ENCODE peak calls at places on chromosomes 13 and 19, in ten cellular contexts. H, W, J, M, G, R, N, Z, U and P are unnamed samples.
A peak's percentile ranks its signal among the peaks of the same experiment; 100 is the strongest.

GRCh38 chr13:40399756-40400155 is 266.7 kb downstream of the FOXO1 start:
- DNase-seq in H (no peak), W (no peak), J (no peak), M (no peak), G (no peak), R (no peak), N (peak; percentile 25), Z (no peak), U (no peak), P (no peak)

GRCh38 chr19:923551-924211 is 2.2 kb upstream of the ARID3A start:
- DNase-seq in H (no peak), W (peak; percentile 68), J (no peak), M (no peak), G (no peak), R (no peak), N (no peak), Z (no peak), U (no peak), P (no peak)

GRCh38 chr13:108176685-108177274 is 38.6 kb downstream of the LIG4 start:
- DNase-seq in H (peak; percentile 36), W (peak; percentile 46), J (peak; percentile 57), M (peak; percentile 12), G (no peak), R (peak; percentile 22), N (peak; percentile 21), Z (peak; percentile 51), U (peak; percentile 42), P (no peak)

GRCh38 chr19:16206046-16206605 is 8.4 kb downstream of the AP1M1 start:
- DNase-seq in H (no peak), W (no peak), J (no peak), M (no peak), G (no peak), R (no peak), N (no peak), Z (no peak), U (no peak), P (no peak)

GRCh38 chr13:106311004-106311403 is 224.5 kb downstream of the EFNB2 start:
- DNase-seq in H (no peak), W (no peak), J (no peak), M (no peak), G (no peak), R (no peak), N (no peak), Z (no peak), U (no peak), P (no peak)

GRCh38 chr13:73691891-73692290 is 442.3 kb downstream of the KLF12 start:
- DNase-seq in H (no peak), W (no peak), J (no peak), M (no peak), G (no peak), R (no peak), N (no peak), Z (no peak), U (no peak), P (no peak)

GRCh38 chr19:49579947-49580263 is 451 bp downstream of the NOSIP start:
- DNase-seq in H (no peak), W (peak; percentile 19), J (no peak), M (no peak), G (no peak), R (no peak), N (no peak), Z (peak; percentile 27), U (no peak), P (no peak)

GRCh38 chr19:46366620-46367277 is 19.9 kb downstream of the PPP5C start:
- DNase-seq in H (no peak), W (no peak), J (no peak), M (no peak), G (no peak), R (no peak), N (no peak), Z (no peak), U (no peak), P (no peak)

GRCh38 chr19:21835810-21836444 is at the start of gene ZNF43:
- DNase-seq in H (no peak), W (peak; percentile 79), J (peak; percentile 99), M (peak; percentile 96), G (peak; percentile 13), R (peak; percentile 91), N (peak; percentile 92), Z (peak; percentile 96), U (peak; percentile 87), P (peak; percentile 92)

GRCh38 chr19:1109697-1110671 is 6.2 kb downstream of the GPX4 start:
- DNase-seq in H (no peak), W (no peak), J (no peak), M (no peak), G (no peak), R (no peak), N (no peak), Z (no peak), U (no peak), P (no peak)

GRCh38 chr19:56660381-56661105 is 11.0 kb downstream of the ZNF835 start:
- DNase-seq in H (no peak), W (peak; percentile 66), J (peak; percentile 12), M (no peak), G (no peak), R (no peak), N (no peak), Z (no peak), U (no peak), P (no peak)

GRCh38 chr13:51920786-51921185 is 59.0 kb downstream of the CCDC70 start:
- DNase-seq in H (no peak), W (no peak), J (peak; percentile 49), M (no peak), G (no peak), R (no peak), N (no peak), Z (no peak), U (no peak), P (no peak)

GRCh38 chr13:23618341-23618740 is 48.1 kb downstream of the TNFRSF19 start:
- DNase-seq in H (no peak), W (no peak), J (peak; percentile 92), M (peak; percentile 95), G (no peak), R (peak; percentile 98), N (peak; percentile 96), Z (peak; percentile 79), U (no peak), P (no peak)

GRCh38 chr19:29724102-29724641 is 9.1 kb upstream of the C19orf12 start:
- DNase-seq in H (no peak), W (no peak), J (peak; percentile 61), M (peak; percentile 6), G (no peak), R (peak; percentile 5), N (no peak), Z (peak; percentile 50), U (no peak), P (peak; percentile 30)

GRCh38 chr13:47672982-47673670 is 327.9 kb downstream of the SUCLA2 start:
- DNase-seq in H (no peak), W (peak; percentile 1), J (no peak), M (peak; percentile 99), G (no peak), R (peak; percentile 93), N (peak; percentile 32), Z (peak; percentile 94), U (no peak), P (no peak)

GRCh38 chr19:38559428-38560401 is 58.0 kb downstream of the MAP4K1 start:
- DNase-seq in H (no peak), W (no peak), J (no peak), M (no peak), G (peak; percentile 99), R (no peak), N (peak; percentile 99), Z (peak; percentile 45), U (no peak), P (no peak)

GRCh38 chr19:4635763-4636135 is 3.6 kb upstream of the TNFAIP8L1 start:
- DNase-seq in H (no peak), W (no peak), J (no peak), M (no peak), G (no peak), R (no peak), N (no peak), Z (no peak), U (no peak), P (no peak)
- H3K9ac ChIP-seq in H (peak overlapping the region; percentile 58), W (no peak overlapping the region), J (peak overlapping the region; percentile 84), M (peak overlapping the region; percentile 49), G (peak overlapping the region; percentile 69), R (peak overlapping the region; percentile 68), N (no peak overlapping the region), Z (peak overlapping the region; percentile 64), U (peak overlapping the region; percentile 61), P (no peak overlapping the region)

DNA sequence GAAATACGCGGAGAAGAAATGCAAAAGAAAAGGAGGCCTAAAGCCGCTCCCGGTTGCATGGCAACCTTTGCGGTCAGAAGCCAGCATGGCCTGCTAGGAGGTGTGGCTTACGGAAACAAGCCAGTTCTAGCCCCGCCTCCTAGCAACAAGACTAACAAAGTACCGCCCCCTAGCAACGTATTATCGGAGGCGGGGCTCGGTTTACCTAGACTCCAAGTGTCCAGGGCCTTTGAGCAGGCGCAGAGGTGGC is 438 bp upstream of the CYTH2 start:
- DNase-seq in H (no peak), W (no peak), J (no peak), M (no peak), G (no peak), R (no peak), N (no peak), Z (no peak), U (no peak), P (no peak)
- H3K27ac ChIP-seq in H (peak overlapping the region; percentile 56), W (peak overlapping the region; percentile 87), J (no peak overlapping the region), M (peak overlapping the region; percentile 80), G (no peak overlapping the region), R (peak overlapping the region; percentile 74), N (peak overlapping the region; percentile 83), Z (peak overlapping the region; percentile 85), U (no peak overlapping the region), P (peak overlapping the region; percentile 91)

GRCh38 chr13:43785681-43786471 is 896 bp downstream of the ENOX1 start:
- DNase-seq in H (no peak), W (peak; percentile 89), J (peak; percentile 62), M (peak; percentile 77), G (no peak), R (peak; percentile 63), N (peak; percentile 56), Z (peak; percentile 76), U (no peak), P (peak; percentile 41)
- H3K9ac ChIP-seq in H (peak overlapping the region; percentile 60), W (peak overlapping the region; percentile 62), J (peak overlapping the region; percentile 28), M (peak overlapping the region; percentile 66), G (no peak overlapping the region), R (peak overlapping the region; percentile 39), N (peak overlapping the region; percentile 58), Z (peak overlapping the region; percentile 62), U (no peak overlapping the region), P (peak overlapping the region; percentile 12)

DNA sequence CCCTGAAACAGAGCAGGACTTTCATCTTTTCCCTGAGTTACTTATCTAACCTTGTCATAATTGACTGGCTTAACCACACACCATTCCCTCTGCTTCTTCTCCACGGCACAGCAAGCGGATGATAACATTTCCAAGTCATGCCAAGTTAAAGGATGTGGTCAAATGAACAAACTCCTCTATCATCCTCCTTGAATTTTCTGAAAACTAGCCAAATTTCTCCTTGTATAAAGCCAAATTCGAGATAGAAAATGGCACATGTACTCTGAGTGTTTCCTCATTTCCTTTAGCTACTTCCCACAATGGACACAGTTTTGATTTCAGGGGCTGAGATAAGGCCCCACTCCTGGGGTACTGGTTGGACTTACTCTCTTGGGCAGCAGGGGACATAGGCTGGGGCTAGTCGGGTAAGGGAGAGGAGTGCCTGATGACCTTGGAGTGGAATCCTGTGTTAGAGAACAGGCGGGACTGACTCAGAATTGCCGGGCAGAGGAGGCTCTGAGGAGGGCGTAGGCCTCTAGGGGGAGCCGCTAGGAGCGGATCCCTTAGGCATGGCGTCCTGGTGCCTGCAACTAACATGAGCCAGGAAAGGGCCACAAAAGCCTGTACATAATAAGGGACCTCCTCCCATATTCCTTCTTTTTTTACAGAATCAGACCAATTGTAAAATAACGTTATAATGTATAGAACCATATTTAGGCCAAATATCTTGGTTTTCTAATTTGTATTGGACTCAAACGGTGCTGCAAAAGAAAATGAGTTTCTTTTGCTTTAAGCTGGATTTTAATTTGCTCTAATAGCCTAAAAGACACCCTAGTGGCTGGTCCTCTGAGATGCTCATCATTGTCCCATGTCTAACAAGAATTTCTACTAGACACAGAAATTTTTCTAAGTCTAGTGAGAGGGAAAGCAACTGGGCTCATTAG is 20.4 kb upstream of the TMTC4 start:
- DNase-seq in H (peak; percentile 60), W (peak; percentile 58), J (peak; percentile 83), M (peak; percentile 46), G (no peak), R (peak; percentile 38), N (peak; percentile 14), Z (peak; percentile 50), U (peak; percentile 55), P (peak; percentile 17)
- H3K27ac ChIP-seq in H (no peak overlapping the region), W (no peak overlapping the region), J (no peak overlapping the region), M (no peak overlapping the region), G (no peak overlapping the region), R (no peak overlapping the region), N (no peak overlapping the region), Z (no peak overlapping the region), U (no peak overlapping the region), P (no peak overlapping the region)